ENCODE peak calls at places on chromosomes 4 and X, in eight cellular contexts. One of them, this sample, is unnamed.
A peak's percentile ranks its signal among the peaks of the same experiment; 100 is the strongest.

GRCh38 chr4:128861856-128862518 is 52.5 kb downstream of the JADE1 start:
- DNase-seq in neural crest cell: no peak
- DNase-seq in AG10803: no peak
- DNase-seq in foreskin keratinocyte: no peak
- DNase-seq in heart right ventricle: no peak
- DNase-seq in astrocyte: no peak
- DNase-seq in A549: no peak
- DNase-seq in fibroblast of the aortic adventitia: no peak
- DNase-seq in this sample: no peak

GRCh38 chrX:153580700-153581386 is 18.1 kb downstream of the CCNQ start:
- DNase-seq in astrocyte: no peak
- DNase-seq in AG10803: no peak
- DNase-seq in A549: no peak
- DNase-seq in heart right ventricle: no peak
- DNase-seq in neural crest cell: no peak
- DNase-seq in foreskin keratinocyte: no peak
- DNase-seq in fibroblast of the aortic adventitia: no peak
- DNase-seq in this sample: no peak

GRCh38 chr4:25925486-25926201 is 11.6 kb downstream of the SMIM20 start:
- DNase-seq in A549: peak; percentile 46
- DNase-seq in heart right ventricle: peak; percentile 37
- DNase-seq in fibroblast of the aortic adventitia: peak; percentile 68
- DNase-seq in AG10803: peak; percentile 41
- DNase-seq in neural crest cell: peak; percentile 33
- DNase-seq in astrocyte: no peak
- DNase-seq in foreskin keratinocyte: peak; percentile 5
- DNase-seq in this sample: peak; percentile 37

GRCh38 chr4:2290974-2291704 is 29.2 kb upstream of the MXD4 start:
- DNase-seq in neural crest cell: no peak
- DNase-seq in AG10803: no peak
- DNase-seq in A549: no peak
- DNase-seq in foreskin keratinocyte: no peak
- DNase-seq in fibroblast of the aortic adventitia: no peak
- DNase-seq in astrocyte: no peak
- DNase-seq in heart right ventricle: no peak
- DNase-seq in this sample: no peak

GRCh38 chr4:55824865-55825264 is 5.3 kb downstream of the EXOC1L start:
- DNase-seq in astrocyte: no peak
- DNase-seq in A549: no peak
- DNase-seq in foreskin keratinocyte: no peak
- DNase-seq in heart right ventricle: no peak
- DNase-seq in neural crest cell: no peak
- DNase-seq in AG10803: no peak
- DNase-seq in fibroblast of the aortic adventitia: no peak
- DNase-seq in this sample: no peak

GRCh38 chr4:119039779-119040178 is 95.9 kb upstream of the MYOZ2 start:
- DNase-seq in foreskin keratinocyte: no peak
- DNase-seq in A549: no peak
- DNase-seq in AG10803: no peak
- DNase-seq in heart right ventricle: no peak
- DNase-seq in neural crest cell: no peak
- DNase-seq in astrocyte: no peak
- DNase-seq in fibroblast of the aortic adventitia: no peak
- DNase-seq in this sample: no peak

GRCh38 chr4:148397006-148397673 is 45.1 kb downstream of the NR3C2 start:
- DNase-seq in fibroblast of the aortic adventitia: no peak
- DNase-seq in astrocyte: no peak
- DNase-seq in foreskin keratinocyte: no peak
- DNase-seq in neural crest cell: no peak
- DNase-seq in AG10803: no peak
- DNase-seq in A549: no peak
- DNase-seq in heart right ventricle: no peak
- DNase-seq in this sample: no peak

GRCh38 chrX:121254336-121254735 is 206.9 kb downstream of the GLUD2 start:
- DNase-seq in heart right ventricle: no peak
- DNase-seq in fibroblast of the aortic adventitia: peak; percentile 0
- DNase-seq in A549: no peak
- DNase-seq in AG10803: no peak
- DNase-seq in foreskin keratinocyte: no peak
- DNase-seq in astrocyte: no peak
- DNase-seq in neural crest cell: no peak
- DNase-seq in this sample: no peak

GRCh38 chr4:137463377-137464003 is 68.8 kb downstream of the PCDH18 start:
- DNase-seq in heart right ventricle: no peak
- DNase-seq in foreskin keratinocyte: no peak
- DNase-seq in AG10803: no peak
- DNase-seq in fibroblast of the aortic adventitia: no peak
- DNase-seq in astrocyte: no peak
- DNase-seq in A549: no peak
- DNase-seq in neural crest cell: no peak
- DNase-seq in this sample: no peak

GRCh38 chr4:139651282-139652194 is 14.1 kb upstream of the MGST2 start:
- DNase-seq in A549: peak; percentile 44
- DNase-seq in fibroblast of the aortic adventitia: peak; percentile 92
- DNase-seq in foreskin keratinocyte: peak; percentile 55
- DNase-seq in astrocyte: peak; percentile 49
- DNase-seq in heart right ventricle: peak; percentile 86
- DNase-seq in AG10803: peak; percentile 81
- DNase-seq in neural crest cell: peak; percentile 79
- DNase-seq in this sample: peak; percentile 71

GRCh38 chrX:153487590-153488071 is 7.1 kb upstream of the BGN start:
- DNase-seq in heart right ventricle: no peak
- DNase-seq in AG10803: no peak
- DNase-seq in A549: no peak
- DNase-seq in foreskin keratinocyte: no peak
- DNase-seq in neural crest cell: no peak
- DNase-seq in astrocyte: no peak
- DNase-seq in fibroblast of the aortic adventitia: peak; percentile 34
- DNase-seq in this sample: no peak

GRCh38 chr4:5638316-5638715 is 70.0 kb downstream of the EVC2 start:
- DNase-seq in fibroblast of the aortic adventitia: peak; percentile 75
- DNase-seq in A549: no peak
- DNase-seq in neural crest cell: no peak
- DNase-seq in foreskin keratinocyte: peak; percentile 88
- DNase-seq in heart right ventricle: no peak
- DNase-seq in AG10803: peak; percentile 89
- DNase-seq in astrocyte: peak; percentile 95
- DNase-seq in this sample: peak; percentile 91

GRCh38 chr4:32985256-32985655 is 2265.1 kb downstream of the PCDH7 start:
- DNase-seq in A549: no peak
- DNase-seq in heart right ventricle: no peak
- DNase-seq in foreskin keratinocyte: peak; percentile 61
- DNase-seq in fibroblast of the aortic adventitia: no peak
- DNase-seq in astrocyte: peak; percentile 14
- DNase-seq in neural crest cell: no peak
- DNase-seq in AG10803: peak; percentile 11
- DNase-seq in this sample: no peak

GRCh38 chr4:144868309-144868708 is 222.4 kb downstream of the HHIP start:
- DNase-seq in fibroblast of the aortic adventitia: no peak
- DNase-seq in neural crest cell: no peak
- DNase-seq in A549: no peak
- DNase-seq in foreskin keratinocyte: no peak
- DNase-seq in astrocyte: no peak
- DNase-seq in AG10803: no peak
- DNase-seq in heart right ventricle: no peak
- DNase-seq in this sample: no peak

GRCh38 chr4:52588097-52588496 is 71.0 kb downstream of the USP46 start:
- DNase-seq in astrocyte: no peak
- DNase-seq in AG10803: peak; percentile 14
- DNase-seq in A549: no peak
- DNase-seq in neural crest cell: peak; percentile 12
- DNase-seq in heart right ventricle: peak; percentile 51
- DNase-seq in foreskin keratinocyte: no peak
- DNase-seq in fibroblast of the aortic adventitia: peak; percentile 11
- DNase-seq in this sample: no peak

GRCh38 chr4:183797041-183797444 is 108.1 kb upstream of the STOX2 start:
- DNase-seq in fibroblast of the aortic adventitia: no peak
- DNase-seq in foreskin keratinocyte: no peak
- DNase-seq in AG10803: no peak
- DNase-seq in astrocyte: no peak
- DNase-seq in A549: peak; percentile 32
- DNase-seq in neural crest cell: no peak
- DNase-seq in heart right ventricle: peak; percentile 53
- DNase-seq in this sample: no peak

GRCh38 chr4:6825403-6825802 is 42.9 kb downstream of the KIAA0232 start:
- DNase-seq in astrocyte: no peak
- DNase-seq in fibroblast of the aortic adventitia: no peak
- DNase-seq in AG10803: no peak
- DNase-seq in neural crest cell: no peak
- DNase-seq in foreskin keratinocyte: no peak
- DNase-seq in A549: no peak
- DNase-seq in heart right ventricle: no peak
- DNase-seq in this sample: no peak

GRCh38 chr4:185773419-185773818 is 38.6 kb downstream of the SORBS2 start:
- DNase-seq in fibroblast of the aortic adventitia: no peak
- DNase-seq in astrocyte: no peak
- DNase-seq in heart right ventricle: peak; percentile 46
- DNase-seq in neural crest cell: no peak
- DNase-seq in foreskin keratinocyte: no peak
- DNase-seq in A549: no peak
- DNase-seq in AG10803: no peak
- DNase-seq in this sample: no peak

GRCh38 chrX:32877592-32877991 is 333.8 kb downstream of the DMD start:
- DNase-seq in neural crest cell: no peak
- DNase-seq in foreskin keratinocyte: peak; percentile 91
- DNase-seq in heart right ventricle: no peak
- DNase-seq in astrocyte: peak; percentile 0
- DNase-seq in A549: no peak
- DNase-seq in AG10803: no peak
- DNase-seq in fibroblast of the aortic adventitia: no peak
- DNase-seq in this sample: no peak

GRCh38 chr4:25448379-25449109 is 71.5 kb downstream of the ANAPC4 start:
- DNase-seq in heart right ventricle: no peak
- DNase-seq in fibroblast of the aortic adventitia: peak; percentile 62
- DNase-seq in astrocyte: peak; percentile 27
- DNase-seq in neural crest cell: no peak
- DNase-seq in AG10803: peak; percentile 82
- DNase-seq in A549: no peak
- DNase-seq in foreskin keratinocyte: peak; percentile 93
- DNase-seq in this sample: peak; percentile 62

GRCh38 chr4:159191989-159192388 is 89.1 kb downstream of the RAPGEF2 start:
- DNase-seq in foreskin keratinocyte: peak; percentile 68
- DNase-seq in fibroblast of the aortic adventitia: peak; percentile 76
- DNase-seq in astrocyte: peak; percentile 83
- DNase-seq in A549: peak; percentile 40
- DNase-seq in AG10803: peak; percentile 59
- DNase-seq in heart right ventricle: no peak
- DNase-seq in neural crest cell: no peak
- DNase-seq in this sample: peak; percentile 76

GRCh38 chr4:2800691-2801596 is 8.1 kb downstream of the SH3BP2 start:
- DNase-seq in neural crest cell: peak; percentile 52
- DNase-seq in AG10803: peak; percentile 44
- DNase-seq in foreskin keratinocyte: no peak
- DNase-seq in heart right ventricle: peak; percentile 82
- DNase-seq in astrocyte: peak; percentile 58
- DNase-seq in fibroblast of the aortic adventitia: peak; percentile 61
- DNase-seq in A549: no peak
- DNase-seq in this sample: peak; percentile 19

GRCh38 chrX:151982217-151982616 is 7.7 kb upstream of the GABRE start:
- DNase-seq in foreskin keratinocyte: no peak
- DNase-seq in astrocyte: peak; percentile 91
- DNase-seq in A549: no peak
- DNase-seq in AG10803: peak; percentile 85
- DNase-seq in neural crest cell: no peak
- DNase-seq in heart right ventricle: no peak
- DNase-seq in fibroblast of the aortic adventitia: peak; percentile 90
- DNase-seq in this sample: peak; percentile 71

GRCh38 chr4:147724468-147725201 is 7.3 kb upstream of the ARHGAP10 start:
- DNase-seq in foreskin keratinocyte: no peak
- DNase-seq in fibroblast of the aortic adventitia: no peak
- DNase-seq in neural crest cell: no peak
- DNase-seq in heart right ventricle: no peak
- DNase-seq in AG10803: no peak
- DNase-seq in A549: no peak
- DNase-seq in astrocyte: no peak
- DNase-seq in this sample: no peak

GRCh38 chr4:73676881-73677323 is 56.7 kb upstream of the RASSF6 start:
- DNase-seq in neural crest cell: no peak
- DNase-seq in fibroblast of the aortic adventitia: peak; percentile 37
- DNase-seq in foreskin keratinocyte: peak; percentile 98
- DNase-seq in heart right ventricle: no peak
- DNase-seq in AG10803: no peak
- DNase-seq in astrocyte: peak; percentile 59
- DNase-seq in A549: peak; percentile 10
- DNase-seq in this sample: no peak

GRCh38 chr4:36509816-36510215 is 228.4 kb downstream of the DTHD1 start:
- DNase-seq in neural crest cell: no peak
- DNase-seq in heart right ventricle: no peak
- DNase-seq in astrocyte: no peak
- DNase-seq in fibroblast of the aortic adventitia: no peak
- DNase-seq in A549: no peak
- DNase-seq in foreskin keratinocyte: no peak
- DNase-seq in AG10803: no peak
- DNase-seq in this sample: no peak

GRCh38 chr4:83219344-83219990 is 65.1 kb downstream of the COQ2 start:
- DNase-seq in astrocyte: peak; percentile 3
- DNase-seq in heart right ventricle: no peak
- DNase-seq in fibroblast of the aortic adventitia: peak; percentile 14
- DNase-seq in AG10803: peak; percentile 80
- DNase-seq in neural crest cell: no peak
- DNase-seq in A549: no peak
- DNase-seq in foreskin keratinocyte: peak; percentile 81
- DNase-seq in this sample: no peak

GRCh38 chr4:28776004-28776403 is 1915.4 kb downstream of the STIM2 start:
- DNase-seq in heart right ventricle: no peak
- DNase-seq in AG10803: no peak
- DNase-seq in A549: no peak
- DNase-seq in astrocyte: no peak
- DNase-seq in fibroblast of the aortic adventitia: no peak
- DNase-seq in foreskin keratinocyte: no peak
- DNase-seq in neural crest cell: no peak
- DNase-seq in this sample: no peak
- TF ChIP-seq CTCF in heart right ventricle: no peak
- TF ChIP-seq CTCF in AG10803: no peak
- TF ChIP-seq CTCF in A549: no peak
- TF ChIP-seq CTCF in astrocyte: no peak
- TF ChIP-seq CTCF in fibroblast of the aortic adventitia: no peak
- TF ChIP-seq CTCF in foreskin keratinocyte: no peak
- TF ChIP-seq CTCF in neural crest cell: no peak
- TF ChIP-seq CTCF in this sample: no peak

GRCh38 chr4:109574443-109574850 is 14.4 kb downstream of the MCUB start:
- DNase-seq in foreskin keratinocyte: no peak
- DNase-seq in astrocyte: no peak
- DNase-seq in AG10803: no peak
- DNase-seq in fibroblast of the aortic adventitia: peak; percentile 49
- DNase-seq in heart right ventricle: no peak
- DNase-seq in neural crest cell: no peak
- DNase-seq in A549: peak; percentile 26
- DNase-seq in this sample: no peak
- TF ChIP-seq CTCF in foreskin keratinocyte: peak; percentile 69
- TF ChIP-seq CTCF in astrocyte: no peak
- TF ChIP-seq CTCF in AG10803: peak; percentile 19
- TF ChIP-seq CTCF in fibroblast of the aortic adventitia: peak; percentile 45
- TF ChIP-seq CTCF in heart right ventricle: peak; percentile 46
- TF ChIP-seq CTCF in neural crest cell: no peak
- TF ChIP-seq CTCF in A549: peak; percentile 41
- TF ChIP-seq CTCF in this sample: peak; percentile 21

GRCh38 chr4:130306566-130306965 is 1210.6 kb downstream of the C4orf33 start:
- DNase-seq in foreskin keratinocyte: no peak
- DNase-seq in neural crest cell: no peak
- DNase-seq in heart right ventricle: no peak
- DNase-seq in A549: no peak
- DNase-seq in fibroblast of the aortic adventitia: no peak
- DNase-seq in AG10803: no peak
- DNase-seq in astrocyte: no peak
- DNase-seq in this sample: no peak
- TF ChIP-seq CTCF in foreskin keratinocyte: peak; percentile 20
- TF ChIP-seq CTCF in neural crest cell: no peak
- TF ChIP-seq CTCF in heart right ventricle: no peak
- TF ChIP-seq CTCF in A549: no peak
- TF ChIP-seq CTCF in fibroblast of the aortic adventitia: no peak
- TF ChIP-seq CTCF in AG10803: no peak
- TF ChIP-seq CTCF in astrocyte: no peak
- TF ChIP-seq CTCF in this sample: no peak

GRCh38 chrX:100654256-100654655 is 10.3 kb downstream of the SRPX2 start:
- DNase-seq in neural crest cell: no peak
- DNase-seq in fibroblast of the aortic adventitia: no peak
- DNase-seq in AG10803: peak; percentile 45
- DNase-seq in astrocyte: no peak
- DNase-seq in heart right ventricle: no peak
- DNase-seq in foreskin keratinocyte: no peak
- DNase-seq in A549: peak; percentile 18
- DNase-seq in this sample: peak; percentile 33
- TF ChIP-seq CTCF in neural crest cell: no peak
- TF ChIP-seq CTCF in fibroblast of the aortic adventitia: peak; percentile 9
- TF ChIP-seq CTCF in AG10803: peak; percentile 23
- TF ChIP-seq CTCF in astrocyte: no peak
- TF ChIP-seq CTCF in heart right ventricle: no peak
- TF ChIP-seq CTCF in foreskin keratinocyte: peak; percentile 44
- TF ChIP-seq CTCF in A549: peak; percentile 38
- TF ChIP-seq CTCF in this sample: peak; percentile 35